ENCODE peak calls at places on chromosome X, in four cellular contexts. One of them, this sample, is unnamed.

GRCh38 chrX:15564981-15565579 is 35.7 kb downstream of the ACE2 start:
- DNase-seq in SK-N-SH: peak
- DNase-seq in K562: peak
- DNase-seq in HepG2: peak
- DNase-seq in this sample: peak

GRCh38 chrX:153688900-153689590 is 1.3 kb downstream of the SLC6A8 start:
- DNase-seq in SK-N-SH: peak
- DNase-seq in K562: peak
- DNase-seq in HepG2: no peak
- DNase-seq in this sample: peak

GRCh38 chrX:20089845-20090244 is 26.9 kb downstream of the MAP7D2 start:
- DNase-seq in SK-N-SH: no peak
- DNase-seq in K562: no peak
- DNase-seq in HepG2: no peak
- DNase-seq in this sample: no peak

GRCh38 chrX:23694606-23695005 is 27.3 kb downstream of the PRDX4 start:
- DNase-seq in SK-N-SH: peak
- DNase-seq in K562: peak
- DNase-seq in HepG2: peak
- DNase-seq in this sample: peak

GRCh38 chrX:66684196-66684595 is 45.3 kb upstream of the EDA2R start:
- DNase-seq in SK-N-SH: no peak
- DNase-seq in K562: no peak
- DNase-seq in HepG2: no peak
- DNase-seq in this sample: no peak

GRCh38 chrX:81377329-81377728 is 175.4 kb downstream of the SH3BGRL start:
- DNase-seq in SK-N-SH: peak
- DNase-seq in K562: peak
- DNase-seq in HepG2: peak
- DNase-seq in this sample: peak

GRCh38 chrX:23883737-23884354 is 23.9 kb downstream of the APOO start:
- DNase-seq in SK-N-SH: no peak
- DNase-seq in K562: peak
- DNase-seq in HepG2: peak
- DNase-seq in this sample: peak

GRCh38 chrX:67784712-67785111 is 240.9 kb downstream of the AR start:
- DNase-seq in SK-N-SH: no peak
- DNase-seq in K562: no peak
- DNase-seq in HepG2: no peak
- DNase-seq in this sample: no peak

GRCh38 chrX:49226946-49227345 is 6.2 kb downstream of the CACNA1F start:
- DNase-seq in SK-N-SH: no peak
- DNase-seq in K562: no peak
- DNase-seq in HepG2: no peak
- DNase-seq in this sample: no peak

GRCh38 chrX:22135994-22136684 is 104.0 kb downstream of the PHEX start:
- DNase-seq in SK-N-SH: peak
- DNase-seq in K562: peak
- DNase-seq in HepG2: peak
- DNase-seq in this sample: peak

GRCh38 chrX:72141372-72142004 is 9.8 kb upstream of the RTL5 start:
- DNase-seq in SK-N-SH: no peak
- DNase-seq in K562: no peak
- DNase-seq in HepG2: no peak
- DNase-seq in this sample: no peak

GRCh38 chrX:85685843-85686242 is 306.4 kb upstream of the POF1B start:
- DNase-seq in SK-N-SH: no peak
- DNase-seq in K562: no peak
- DNase-seq in HepG2: no peak
- DNase-seq in this sample: no peak

GRCh38 chrX:57929373-57929772 is 19.1 kb upstream of the ZXDA start:
- DNase-seq in SK-N-SH: no peak
- DNase-seq in K562: no peak
- DNase-seq in HepG2: peak
- DNase-seq in this sample: peak

GRCh38 chrX:45381366-45381765 is 180.7 kb upstream of the DIPK2B start:
- DNase-seq in SK-N-SH: no peak
- DNase-seq in K562: no peak
- DNase-seq in HepG2: no peak
- DNase-seq in this sample: no peak

GRCh38 chrX:45381841-45382240 is 181.2 kb upstream of the DIPK2B start:
- DNase-seq in SK-N-SH: no peak
- DNase-seq in K562: no peak
- DNase-seq in HepG2: no peak
- DNase-seq in this sample: no peak

GRCh38 chrX:45385767-45386166 is 185.1 kb upstream of the DIPK2B start:
- DNase-seq in SK-N-SH: no peak
- DNase-seq in K562: no peak
- DNase-seq in HepG2: no peak
- DNase-seq in this sample: peak
- TF ChIP-seq MXI1 in SK-N-SH: no peak
- TF ChIP-seq MXI1 in K562: no peak
- TF ChIP-seq MXI1 in HepG2: no peak
- TF ChIP-seq MXI1 in this sample: no peak

DNA sequence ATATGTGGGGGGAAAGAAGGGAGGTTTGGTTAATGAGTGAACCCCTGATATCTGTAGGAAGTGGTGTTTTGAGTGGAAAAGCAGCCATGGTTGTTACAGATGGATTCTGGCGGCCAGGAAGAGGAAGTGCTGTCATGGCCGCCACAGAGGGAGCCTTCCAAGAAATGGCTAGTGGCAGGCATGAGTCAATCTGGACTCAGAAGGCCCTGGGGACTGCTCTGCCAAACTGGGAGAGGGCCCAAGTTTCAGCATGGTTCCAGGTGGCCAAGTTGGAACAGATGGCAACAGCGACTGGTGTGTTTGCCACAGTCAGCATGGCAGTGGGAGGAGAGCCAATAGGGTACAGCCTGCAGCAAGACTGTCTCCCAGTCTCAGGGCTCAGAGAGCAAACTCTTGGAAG is 32.5 kb downstream of the ETDB start:
- DNase-seq in SK-N-SH: no peak
- DNase-seq in K562: no peak
- DNase-seq in HepG2: no peak
- DNase-seq in this sample: no peak
- TF ChIP-seq MXI1 in SK-N-SH: no peak
- TF ChIP-seq MXI1 in K562: no peak
- TF ChIP-seq MXI1 in HepG2: no peak
- TF ChIP-seq MXI1 in this sample: no peak

DNA sequence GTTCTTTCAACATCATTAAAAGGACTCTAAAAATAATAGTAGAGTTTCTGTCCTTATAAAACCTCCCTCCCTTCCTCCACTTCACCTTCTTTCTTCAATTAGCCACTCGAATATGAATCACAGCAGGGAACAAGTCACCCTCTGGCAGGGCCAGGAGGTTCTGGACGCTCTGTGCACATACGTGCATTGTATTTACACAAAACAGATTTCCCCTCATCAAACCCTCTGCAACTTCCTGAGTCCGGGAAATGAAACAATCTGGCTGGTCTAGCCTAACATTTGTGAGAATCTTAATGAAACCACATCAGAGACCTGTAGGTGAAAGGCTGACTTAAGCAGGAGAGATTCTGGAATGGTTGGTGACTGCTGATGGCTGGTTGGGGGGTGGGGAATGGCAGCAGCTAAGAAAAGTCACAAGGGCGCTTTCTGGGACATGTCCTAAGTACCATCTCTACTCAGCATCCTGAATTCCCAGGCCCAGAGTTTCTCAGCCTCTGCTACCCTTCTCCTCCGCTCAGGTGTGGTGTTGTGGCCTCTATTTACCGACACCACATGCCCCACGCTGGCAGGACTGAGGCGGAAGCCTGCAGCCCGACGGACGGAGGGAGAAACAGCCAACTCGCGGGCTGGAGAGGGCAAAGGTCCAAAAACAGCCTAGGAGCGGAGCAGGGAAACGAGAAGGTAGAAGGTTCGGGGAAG is 1.0 kb downstream of the ZDHHC9 start:
- DNase-seq in SK-N-SH: peak
- DNase-seq in K562: no peak
- DNase-seq in HepG2: peak
- DNase-seq in this sample: peak
- TF ChIP-seq MXI1 in SK-N-SH: no peak
- TF ChIP-seq MXI1 in K562: no peak
- TF ChIP-seq MXI1 in HepG2: no peak
- TF ChIP-seq MXI1 in this sample: no peak

GRCh38 chrX:47184486-47184885 is 9.1 kb upstream of the UBA1 start:
- DNase-seq in SK-N-SH: no peak
- DNase-seq in K562: no peak
- DNase-seq in HepG2: no peak
- DNase-seq in this sample: no peak
- TF ChIP-seq MXI1 in SK-N-SH: no peak
- TF ChIP-seq MXI1 in K562: no peak
- TF ChIP-seq MXI1 in HepG2: no peak
- TF ChIP-seq MXI1 in this sample: no peak

GRCh38 chrX:107728342-107729099 is 47.1 kb downstream of the TSC22D3 start:
- DNase-seq in SK-N-SH: no peak
- DNase-seq in K562: no peak
- DNase-seq in HepG2: no peak
- DNase-seq in this sample: no peak
- TF ChIP-seq MXI1 in SK-N-SH: no peak
- TF ChIP-seq MXI1 in K562: no peak
- TF ChIP-seq MXI1 in HepG2: no peak
- TF ChIP-seq MXI1 in this sample: no peak

GRCh38 chrX:96432647-96433046 is 252.0 kb upstream of the DIAPH2 start:
- DNase-seq in SK-N-SH: no peak
- DNase-seq in K562: no peak
- DNase-seq in HepG2: no peak
- DNase-seq in this sample: no peak

GRCh38 chrX:96438803-96439202 is 245.8 kb upstream of the DIAPH2 start:
- DNase-seq in SK-N-SH: no peak
- DNase-seq in K562: no peak
- DNase-seq in HepG2: no peak
- DNase-seq in this sample: peak

GRCh38 chrX:96433409-96434122 is 251.1 kb upstream of the DIAPH2 start:
- DNase-seq in SK-N-SH: no peak
- DNase-seq in K562: no peak
- DNase-seq in HepG2: no peak
- DNase-seq in this sample: no peak

GRCh38 chrX:96435636-96436035 is 249.0 kb upstream of the DIAPH2 start:
- DNase-seq in SK-N-SH: no peak
- DNase-seq in K562: no peak
- DNase-seq in HepG2: no peak
- DNase-seq in this sample: peak

DNA sequence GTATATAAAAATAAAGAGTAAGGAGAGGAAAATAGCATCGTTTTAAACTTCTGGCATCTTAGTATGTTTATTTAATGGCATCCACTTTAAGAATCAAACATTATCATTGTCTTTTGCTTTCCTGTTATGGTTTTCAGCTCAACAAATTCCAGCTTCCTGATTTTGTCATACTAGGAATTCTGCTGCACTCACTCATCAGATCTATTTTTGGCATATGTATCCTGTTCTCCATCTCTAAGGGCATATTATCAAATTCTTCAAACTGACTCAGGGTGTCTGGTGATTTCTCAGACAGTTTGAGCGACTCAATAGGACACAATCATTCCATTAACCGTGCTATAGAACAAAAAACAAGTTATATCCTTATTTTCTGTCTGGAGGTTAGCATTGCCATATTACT is 248.5 kb upstream of the DIAPH2 start:
- DNase-seq in SK-N-SH: no peak
- DNase-seq in K562: no peak
- DNase-seq in HepG2: no peak
- DNase-seq in this sample: peak
- TF ChIP-seq MXI1 in SK-N-SH: no peak
- TF ChIP-seq MXI1 in K562: no peak
- TF ChIP-seq MXI1 in HepG2: no peak
- TF ChIP-seq MXI1 in this sample: no peak

DNA sequence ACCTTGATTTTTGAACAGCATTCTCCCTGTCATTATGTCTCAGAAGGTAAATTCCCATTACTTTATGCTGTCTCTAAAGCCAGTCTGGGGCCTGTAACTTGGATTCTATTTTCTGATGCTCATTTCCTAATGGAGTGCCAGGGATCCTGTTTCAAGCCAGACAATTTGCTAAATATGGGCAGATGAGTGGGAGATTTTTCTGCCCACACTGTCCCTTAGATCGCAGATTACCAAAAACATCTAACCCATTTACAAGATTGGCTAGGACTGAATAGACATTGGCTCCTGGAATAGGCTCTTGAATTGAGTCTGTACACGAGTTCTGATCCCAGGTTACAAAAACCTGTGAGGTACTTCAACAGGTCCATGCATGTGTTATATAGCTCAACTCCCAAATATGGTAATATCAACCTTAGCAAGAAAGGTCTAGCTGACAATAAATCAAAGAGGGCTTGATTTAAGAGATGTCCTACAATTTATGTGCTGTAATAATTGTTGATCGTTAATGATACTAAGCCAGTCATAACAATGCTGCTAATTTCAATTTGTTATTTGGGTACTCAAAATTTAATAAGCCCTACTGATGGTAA is 5.7 kb downstream of the GPC3 start:
- DNase-seq in SK-N-SH: no peak
- DNase-seq in K562: no peak
- DNase-seq in HepG2: no peak
- DNase-seq in this sample: no peak
- TF ChIP-seq MXI1 in SK-N-SH: no peak
- TF ChIP-seq MXI1 in K562: no peak
- TF ChIP-seq MXI1 in HepG2: no peak
- TF ChIP-seq MXI1 in this sample: no peak

DNA sequence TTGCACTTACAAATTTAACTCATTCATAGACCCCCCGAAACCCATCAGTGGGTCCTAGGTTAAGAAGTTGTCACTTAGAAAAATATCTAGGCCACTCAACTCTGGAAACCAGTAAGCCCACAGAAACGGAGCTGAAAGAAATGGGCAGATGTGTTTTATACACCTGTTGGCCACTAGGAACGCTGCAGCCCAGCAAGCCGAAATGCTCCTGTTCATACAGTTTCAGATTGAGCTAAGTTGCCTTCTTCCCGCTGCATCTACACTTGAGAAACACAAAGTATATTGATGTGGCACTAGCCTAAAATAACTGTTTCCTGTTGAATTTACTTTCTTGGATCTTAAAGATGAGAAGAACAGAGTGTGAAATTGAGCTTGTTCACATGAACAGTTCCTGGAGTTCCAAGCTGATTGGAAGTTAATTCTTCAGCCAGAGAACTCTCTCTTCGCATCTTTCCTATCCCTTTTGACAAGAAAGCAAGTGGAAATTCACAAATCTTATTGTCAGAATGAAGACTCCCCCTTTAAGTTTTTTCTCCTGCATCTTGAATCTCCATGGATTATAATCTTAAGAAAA is 174.1 kb downstream of the RBMX2 start:
- DNase-seq in SK-N-SH: peak
- DNase-seq in K562: peak
- DNase-seq in HepG2: peak
- DNase-seq in this sample: peak
- TF ChIP-seq MXI1 in SK-N-SH: no peak
- TF ChIP-seq MXI1 in K562: no peak
- TF ChIP-seq MXI1 in HepG2: no peak
- TF ChIP-seq MXI1 in this sample: no peak

This sample was measured in IMR-90.